ENCODE peak calls at places on chromosomes 16 and 17, in six cellular contexts. X is HCT116, Q is H1, I is K562, C is GM12878, E is HepG2. F is an unnamed sample.

GRCh38 chr16:31301708-31302400 is 42.1 kb downstream of the ITGAM start:
- DNase-seq in E (no peak), Q (no peak), C (no peak), I (peak; percentile 24), X (no peak), F (no peak)

GRCh38 chr16:65842067-65842466 is 524.4 kb upstream of the CDH5 start:
- DNase-seq in E (no peak), Q (no peak), I (no peak), C (no peak), X (no peak), F (no peak)

GRCh38 chr16:85098565-85098964 is 13.7 kb downstream of the CIBAR2 start:
- DNase-seq in Q (no peak), X (no peak), I (no peak), E (no peak), C (no peak), F (no peak)

GRCh38 chr17:31431098-31431794 is 39.8 kb downstream of the RAB11FIP4 start:
- DNase-seq in E (no peak), C (no peak), Q (no peak), X (no peak), I (no peak), F (no peak)

GRCh38 chr17:45848868-45849535 is 4.3 kb downstream of the SPPL2C start:
- DNase-seq in Q (no peak), E (no peak), X (no peak), C (no peak), I (no peak), F (no peak)

GRCh38 chr16:15811778-15812750 is 44.8 kb downstream of the MYH11 start:
- DNase-seq in E (no peak), Q (no peak), X (no peak), C (no peak), I (no peak), F (no peak)

GRCh38 chr17:80872999-80873951 is 118.4 kb upstream of the CHMP6 start:
- DNase-seq in C (no peak), I (no peak), E (no peak), X (no peak), Q (peak; percentile 38), F (peak; percentile 63)

GRCh38 chr17:17388657-17389496 is 85.7 kb downstream of the NT5M start:
- DNase-seq in E (no peak), X (no peak), C (no peak), I (no peak), Q (no peak), F (no peak)

GRCh38 chr17:6019959-6020358 is 50.2 kb upstream of the WSCD1 start:
- DNase-seq in I (no peak), Q (no peak), C (no peak), E (no peak), X (no peak), F (no peak)

GRCh38 chr16:81730090-81731051 is 48.7 kb upstream of the PLCG2 start:
- DNase-seq in Q (peak; percentile 99), E (peak; percentile 70), X (peak; percentile 75), C (no peak), I (peak; percentile 86), F (peak; percentile 97)

GRCh38 chr16:50533317-50533716 is 14.9 kb upstream of the NKD1 start:
- DNase-seq in X (no peak), C (no peak), I (no peak), E (no peak), Q (no peak), F (no peak)

GRCh38 chr16:27748868-27749546 is 199.1 kb downstream of the KATNIP start:
- DNase-seq in Q (peak; percentile 31), C (peak; percentile 1), X (peak; percentile 54), E (peak; percentile 25), I (peak; percentile 85), F (peak; percentile 44)

GRCh38 chr17:72976971-72977767 is 115.3 kb downstream of the SLC39A11 start:
- DNase-seq in C (peak; percentile 38), E (no peak), Q (no peak), X (peak; percentile 82), I (peak; percentile 46), F (no peak)

GRCh38 chr17:21214777-21215541 is 998 bp upstream of the TMEM11 start:
- DNase-seq in C (no peak), Q (no peak), X (no peak), I (no peak), E (no peak), F (no peak)

GRCh38 chr16:31130899-31131298 is 4.6 kb downstream of the PRSS8 start:
- DNase-seq in I (no peak), X (no peak), C (no peak), Q (no peak), E (no peak), F (no peak)

GRCh38 chr17:71649986-71650385 is 470.8 kb upstream of the SOX9 start:
- DNase-seq in X (no peak), Q (no peak), E (no peak), C (no peak), I (no peak), F (no peak)

GRCh38 chr16:33877-34707 is 19.3 kb downstream of the POLR3K start:
- DNase-seq in X (no peak), C (no peak), E (no peak), I (no peak), Q (no peak), F (no peak)

GRCh38 chr17:47246120-47246519 is 7.5 kb upstream of the ITGB3 start:
- DNase-seq in Q (no peak), I (no peak), C (no peak), X (no peak), E (no peak), F (no peak)

GRCh38 chr16:9946022-9946720 is 236.1 kb downstream of the GRIN2A start:
- DNase-seq in C (no peak), I (no peak), Q (peak; percentile 5), E (no peak), X (no peak), F (no peak)

GRCh38 chr17:17710728-17711541 is 29.7 kb downstream of the RAI1 start:
- DNase-seq in I (peak; percentile 31), E (peak; percentile 94), Q (no peak), C (no peak), X (peak; percentile 72), F (peak; percentile 77)

GRCh38 chr17:50681260-50682200 is 26.2 kb downstream of the ANKRD40 start:
- DNase-seq in X (peak; percentile 73), Q (no peak), I (peak; percentile 75), C (no peak), E (peak; percentile 69), F (no peak)

GRCh38 chr17:32913593-32913992 is 14.4 kb upstream of the TMEM98 start:
- DNase-seq in I (no peak), X (no peak), E (no peak), C (no peak), Q (no peak), F (no peak)

GRCh38 chr17:79874329-79874981 is 35.2 kb upstream of the CBX4 start:
- DNase-seq in X (peak; percentile 72), E (peak; percentile 48), I (peak; percentile 60), C (no peak), Q (no peak), F (peak; percentile 16)

GRCh38 chr17:54901230-54901847 is 687 bp downstream of the TOM1L1 start:
- DNase-seq in E (peak; percentile 16), X (peak; percentile 48), C (no peak), I (no peak), Q (no peak), F (no peak)

GRCh38 chr17:45221081-45221996 is at the start of gene FMNL1:
- DNase-seq in Q (no peak), X (no peak), C (no peak), I (peak; percentile 71), E (no peak), F (no peak)

GRCh38 chr16:3525951-3526350 is 25.1 kb downstream of the CLUAP1 start:
- DNase-seq in C (no peak), X (no peak), Q (no peak), I (no peak), E (no peak), F (no peak)
- TF ChIP-seq ZNF274 in C (no peak), X (no peak), Q (no peak), I (no peak), E (no peak), F (no peak)

GRCh38 chr16:67191410-67191994 is 453 bp upstream of the E2F4 start:
- DNase-seq in Q (no peak), C (no peak), X (no peak), I (no peak), E (no peak), F (no peak)

GRCh38 chr16:67190448-67191399 is 788 bp upstream of the EXOC3L1 start:
- DNase-seq in C (no peak), Q (no peak), X (no peak), I (no peak), E (no peak), F (no peak)

GRCh38 chr16:67190041-67190440 is at the start of gene EXOC3L1:
- DNase-seq in X (no peak), Q (no peak), E (no peak), I (no peak), C (no peak), F (no peak)

GRCh38 chr16:67192781-67193260 is 866 bp downstream of the E2F4 start:
- DNase-seq in E (no peak), I (peak; percentile 53), X (no peak), C (no peak), Q (no peak), F (no peak)

DNA sequence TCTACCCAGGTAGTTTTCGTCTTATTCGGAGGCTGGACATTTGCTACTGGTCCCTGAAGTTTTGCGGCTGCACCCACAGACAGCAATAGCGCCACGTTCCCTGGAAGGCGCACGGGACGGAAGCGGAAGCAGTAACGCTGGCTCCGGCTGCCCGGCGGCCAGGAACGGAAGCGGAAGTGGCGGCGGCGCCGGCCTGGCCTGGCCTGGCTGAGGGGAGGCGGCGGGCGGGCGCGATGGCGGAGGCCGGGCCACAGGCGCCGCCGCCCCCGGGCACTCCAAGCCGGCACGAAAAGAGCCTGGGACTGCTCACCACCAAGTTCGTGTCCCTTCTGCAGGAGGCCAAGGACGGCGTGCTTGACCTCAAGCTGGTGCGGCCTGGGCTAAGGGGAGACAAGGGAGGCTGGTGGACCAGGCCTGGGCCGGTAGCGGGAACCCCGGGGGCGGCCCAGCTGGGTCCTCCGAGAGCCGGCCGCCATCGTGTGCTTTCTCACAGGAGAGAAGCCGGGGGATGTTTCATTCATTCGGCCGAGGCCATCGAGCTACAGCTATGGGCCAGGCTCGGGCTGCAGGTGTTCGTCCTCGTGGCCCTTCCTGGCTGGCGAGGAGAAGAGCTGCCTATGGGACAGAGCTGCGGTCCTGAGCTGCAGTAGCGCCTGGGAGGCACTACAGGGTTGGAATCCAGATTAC is at the start of gene E2F4:
- DNase-seq in Q (no peak), E (peak; percentile 88), C (peak; percentile 66), I (peak; percentile 90), X (peak; percentile 85), F (peak; percentile 80)
- TF ChIP-seq ZNF274 in Q (no peak), E (peak; percentile 39), C (no peak), I (no peak), X (no peak), F (no peak)

GRCh38 chr16:88298882-88299745 is 83.6 kb upstream of the ZNF469 start:
- DNase-seq in C (no peak), E (no peak), I (no peak), X (no peak), Q (no peak), F (no peak)
- TF ChIP-seq ZNF274 in C (no peak), E (no peak), I (no peak), X (no peak), Q (no peak), F (no peak)

DNA sequence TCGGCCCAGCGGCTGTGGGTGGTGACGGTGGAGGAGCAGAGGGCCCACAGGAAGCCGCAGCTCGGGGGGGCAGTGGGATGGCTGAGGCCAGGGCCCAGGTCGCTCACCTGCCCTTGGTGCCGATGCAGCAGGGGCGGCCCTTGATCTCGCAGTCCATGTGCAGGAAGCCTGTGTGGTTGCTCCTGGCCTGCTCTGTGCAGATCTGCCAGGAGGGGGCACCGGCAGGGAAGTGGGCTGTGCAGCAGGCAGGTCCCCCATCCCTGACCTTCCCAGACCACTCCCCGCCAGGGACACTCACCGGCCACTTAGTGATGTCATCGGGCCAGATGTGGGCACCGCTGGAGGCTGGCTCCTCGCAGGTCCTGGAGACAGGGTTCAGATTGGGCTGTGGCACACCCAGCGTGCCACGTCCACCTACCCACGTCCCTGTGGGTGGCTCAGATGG is 6.2 kb downstream of the AANAT start:
- DNase-seq in X (no peak), Q (no peak), E (no peak), C (no peak), I (peak; percentile 67), F (no peak)
- TF ChIP-seq ZNF274 in X (no peak), Q (no peak), E (no peak), C (no peak), I (no peak), F (no peak)

F was measured in NT2/D1.